ENCODE peak calls at places on chromosomes 16 and 17, in five cellular contexts. B is IMR-90, W is A549, U is K562, A is GM12878. C is an unnamed sample.

GRCh38 chr16:80720759-80721470 is 83.5 kb downstream of the CDYL2 start:
- DNase-seq in B (no peak), W (no peak), U (no peak), A (no peak), C (no peak)

GRCh38 chr16:86676216-86676800 is 98.0 kb downstream of the FOXL1 start:
- DNase-seq in B (peak; percentile 80), W (peak; percentile 36), U (no peak), A (no peak), C (no peak)

GRCh38 chr17:16465861-16466338 is 26.1 kb downstream of the LRRC75A start:
- DNase-seq in B (no peak), W (no peak), U (no peak), A (no peak), C (no peak)

GRCh38 chr17:42850964-42851363 is at the start of gene AOC3:
- DNase-seq in B (no peak), W (no peak), U (no peak), A (no peak), C (peak; percentile 28)

GRCh38 chr17:71363661-71364060 is 757.2 kb upstream of the SOX9 start:
- DNase-seq in B (no peak), W (no peak), U (no peak), A (no peak), C (no peak)

GRCh38 chr16:17461951-17462729 is 8.6 kb downstream of the XYLT1 start:
- DNase-seq in B (no peak), W (no peak), U (no peak), A (no peak), C (no peak)

GRCh38 chr16:66662445-66663194 is 33.9 kb downstream of the CMTM4 start:
- DNase-seq in B (peak; percentile 44), W (peak; percentile 56), U (peak; percentile 42), A (no peak), C (peak; percentile 64)

GRCh38 chr16:10994571-10994970 is 50.2 kb downstream of the CLEC16A start:
- DNase-seq in B (no peak), W (no peak), U (no peak), A (no peak), C (no peak)

GRCh38 chr17:72696156-72696555 is 396.3 kb downstream of the SLC39A11 start:
- DNase-seq in B (no peak), W (no peak), U (no peak), A (no peak), C (no peak)

GRCh38 chr17:69560987-69561441 is 146.5 kb downstream of the MAP2K6 start:
- DNase-seq in B (peak; percentile 21), W (no peak), U (no peak), A (no peak), C (no peak)

GRCh38 chr17:13228225-13228624 is 210.4 kb upstream of the ELAC2 start:
- DNase-seq in B (no peak), W (no peak), U (no peak), A (no peak), C (no peak)

GRCh38 chr16:88810166-88810867 is 1.4 kb downstream of the APRT start:
- DNase-seq in B (no peak), W (no peak), U (no peak), A (no peak), C (no peak)

GRCh38 chr16:67862623-67863583 is 9.9 kb upstream of the EDC4 start:
- DNase-seq in B (peak; percentile 45), W (no peak), U (no peak), A (no peak), C (no peak)

GRCh38 chr17:7004398-7005253 is 7.8 kb upstream of the RNASEK start:
- DNase-seq in B (peak; percentile 54), W (peak; percentile 85), U (peak; percentile 41), A (peak; percentile 26), C (peak; percentile 76)

GRCh38 chr17:58300336-58300735 is 19.6 kb upstream of the MPO start:
- DNase-seq in B (no peak), W (no peak), U (no peak), A (no peak), C (no peak)

GRCh38 chr16:65534121-65534528 is 412.3 kb upstream of the CDH11 start:
- DNase-seq in B (peak; percentile 43), W (no peak), U (no peak), A (no peak), C (no peak)

GRCh38 chr17:18044609-18045008 is 5.4 kb downstream of the GID4 start:
- DNase-seq in B (no peak), W (no peak), U (no peak), A (no peak), C (no peak)

GRCh38 chr17:69405096-69405495 is 9.4 kb upstream of the MAP2K6 start:
- DNase-seq in B (no peak), W (peak; percentile 32), U (no peak), A (no peak), C (no peak)

GRCh38 chr17:57577751-57578607 is 167.1 kb downstream of the CCDC182 start:
- DNase-seq in B (peak; percentile 70), W (no peak), U (no peak), A (no peak), C (peak; percentile 95)

GRCh38 chr16:50670476-50670875 is 10.6 kb downstream of the SNX20 start:
- DNase-seq in B (no peak), W (no peak), U (no peak), A (no peak), C (no peak)

GRCh38 chr17:10932938-10933337 is 95.1 kb upstream of the PIRT start:
- DNase-seq in B (no peak), W (no peak), U (no peak), A (no peak), C (no peak)

GRCh38 chr17:81035389-81036127 is 607 bp downstream of the BAIAP2 start:
- DNase-seq in B (no peak), W (no peak), U (peak; percentile 79), A (no peak), C (no peak)

GRCh38 chr16:23510154-23510914 is at the start of gene GGA2:
- DNase-seq in B (peak; percentile 74), W (peak; percentile 80), U (peak; percentile 90), A (no peak), C (peak; percentile 79)

GRCh38 chr16:56848056-56848936 is 16.7 kb upstream of the SLC12A3 start:
- DNase-seq in B (peak; percentile 79), W (no peak), U (peak; percentile 29), A (no peak), C (no peak)

GRCh38 chr16:88354229-88355092 is 28.3 kb upstream of the ZNF469 start:
- DNase-seq in B (no peak), W (no peak), U (no peak), A (no peak), C (no peak)

GRCh38 chr17:32261937-32262510 is 3.6 kb upstream of the RHBDL3 start:
- DNase-seq in B (no peak), W (no peak), U (no peak), A (no peak), C (no peak)

GRCh38 chr17:73643012-73643845 is 1.0 kb downstream of the SDK2 start:
- DNase-seq in B (no peak), W (peak; percentile 64), U (no peak), A (no peak), C (no peak)

GRCh38 chr17:8740486-8740885 is 4.2 kb downstream of the CCDC42 start:
- DNase-seq in B (no peak), W (no peak), U (peak; percentile 14), A (no peak), C (no peak)

GRCh38 chr16:17607624-17608023 is 136.9 kb upstream of the XYLT1 start:
- DNase-seq in B (no peak), W (no peak), U (no peak), A (no peak), C (no peak)

GRCh38 chr17:79160980-79161621 is 86.5 kb downstream of the ENGASE start:
- DNase-seq in B (no peak), W (no peak), U (peak; percentile 36), A (no peak), C (no peak)

GRCh38 chr16:34078697-34079096 is 619.3 kb downstream of the TP53TG3F start:
- DNase-seq in B (peak; percentile 65), W (no peak), U (no peak), A (no peak), C (no peak)

DNA sequence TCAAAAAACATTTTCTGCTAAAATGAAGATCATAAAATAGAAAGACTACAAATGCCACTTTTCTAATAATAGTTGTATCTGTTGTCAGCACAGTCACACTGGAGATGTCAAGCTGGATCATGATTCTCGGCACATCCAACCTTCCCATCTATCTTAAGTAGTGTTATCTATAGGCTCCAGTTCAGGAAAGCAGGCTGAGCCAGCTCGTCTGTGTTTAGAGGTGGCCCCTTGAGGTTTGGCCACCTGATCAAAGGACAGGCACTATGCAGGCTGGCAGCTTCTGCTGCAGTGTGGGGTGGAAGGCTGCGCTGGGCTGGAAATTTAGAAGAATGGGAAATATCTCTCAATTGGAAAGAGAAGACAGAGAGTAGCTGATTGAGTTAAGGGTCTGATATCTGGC is 32.4 kb downstream of the SMYD4 start:
- DNase-seq in B (no peak), W (no peak), U (peak; percentile 23), A (no peak), C (no peak)
- TF ChIP-seq BHLHE40 in B (no peak), W (no peak), U (no peak), A (no peak), C (no peak)

GRCh38 chr17:83098241-83099085 is 19.1 kb downstream of the METRNL start:
- DNase-seq in B (no peak), W (no peak), U (peak; percentile 32), A (no peak), C (no peak)
- H3K4me3 ChIP-seq in B (no peak overlapping the region), W (no peak overlapping the region), U (no peak overlapping the region), A (no peak overlapping the region), C (no peak overlapping the region)

GRCh38 chr17:21214015-21214776 is at the start of gene TMEM11:
- DNase-seq in B (peak; percentile 94), W (peak; percentile 96), U (peak; percentile 88), A (peak; percentile 71), C (peak; percentile 86)

GRCh38 chr17:21210411-21211076 is 3.4 kb downstream of the TMEM11 start:
- DNase-seq in B (no peak), W (no peak), U (no peak), A (no peak), C (no peak)

GRCh38 chr17:21213491-21214014 is 408 bp downstream of the TMEM11 start:
- DNase-seq in B (no peak), W (no peak), U (peak; percentile 76), A (no peak), C (no peak)

GRCh38 chr17:21213005-21213404 is 956 bp downstream of the TMEM11 start:
- DNase-seq in B (no peak), W (no peak), U (no peak), A (no peak), C (no peak)

GRCh38 chr17:21211825-21212479 is 2.0 kb downstream of the TMEM11 start:
- DNase-seq in B (no peak), W (no peak), U (no peak), A (no peak), C (no peak)
- TF ChIP-seq BHLHE40 in B (no peak), W (no peak), U (no peak), A (no peak), C (no peak)

GRCh38 chr16:1767116-1767994 is 4.0 kb downstream of the NME3 start:
- DNase-seq in B (no peak), W (no peak), U (no peak), A (no peak), C (no peak)

GRCh38 chr16:1769402-1770300 is 1.7 kb downstream of the NME3 start:
- DNase-seq in B (no peak), W (no peak), U (no peak), A (no peak), C (no peak)

GRCh38 chr16:1768767-1769401 is 2.5 kb downstream of the NME3 start:
- DNase-seq in B (no peak), W (no peak), U (no peak), A (no peak), C (no peak)

GRCh38 chr16:1766701-1767100 is 4.6 kb downstream of the NME3 start:
- DNase-seq in B (no peak), W (no peak), U (no peak), A (no peak), C (no peak)

GRCh38 chr16:1768061-1768766 is 3.1 kb downstream of the NME3 start:
- DNase-seq in B (no peak), W (no peak), U (no peak), A (no peak), C (no peak)
- H3K4me3 ChIP-seq in B (no peak overlapping the region), W (no peak overlapping the region), U (no peak overlapping the region), A (no peak overlapping the region), C (no peak overlapping the region)